ENCODE peak calls at places on chromosomes 3 and 15, in eight cellular contexts. H is OCI-LY7, L is GM12865, O is GM20000, Z is B cell, M is heart left ventricle, R is AG10803, I is mucosa of descending colon. E is an unnamed sample.

GRCh38 chr3:27431116-27431515 is 53.1 kb downstream of the SLC4A7 start:
- DNase-seq in Z (no peak), H (no peak), I (no peak), O (no peak), R (peak), M (no peak), L (no peak), E (peak)

GRCh38 chr15:69795601-69796000 is 302.1 kb downstream of the TLE3 start:
- DNase-seq in M (no peak), H (no peak), O (no peak), R (no peak), L (no peak), I (no peak), Z (no peak), E (no peak)

GRCh38 chr3:9727743-9728142 is 3.8 kb upstream of the BRPF1 start:
- DNase-seq in H (no peak), R (no peak), Z (no peak), L (no peak), I (no peak), O (no peak), M (no peak), E (no peak)

GRCh38 chr3:100966049-100966471 is 27.2 kb downstream of the ABI3BP start:
- DNase-seq in Z (no peak), L (no peak), M (peak), H (no peak), R (peak), I (no peak), O (no peak), E (no peak)

GRCh38 chr3:100097919-100098896 is 16.1 kb downstream of the FILIP1L start:
- DNase-seq in H (no peak), O (no peak), L (no peak), M (peak), R (no peak), I (no peak), Z (no peak), E (no peak)

GRCh38 chr3:168424059-168424765 is 328.5 kb upstream of the GOLIM4 start:
- DNase-seq in R (peak), O (no peak), M (no peak), L (no peak), H (no peak), I (no peak), Z (no peak), E (no peak)

GRCh38 chr15:64767203-64767602 is 8.2 kb downstream of the RBPMS2 start:
- DNase-seq in M (no peak), O (no peak), H (no peak), L (peak), Z (no peak), R (no peak), I (no peak), E (no peak)

GRCh38 chr15:53695365-53695764 is 64.1 kb downstream of the WDR72 start:
- DNase-seq in L (no peak), M (no peak), O (no peak), I (no peak), Z (no peak), R (no peak), H (no peak), E (no peak)

GRCh38 chr3:197333901-197334639 is 35.7 kb upstream of the DLG1 start:
- DNase-seq in R (no peak), L (no peak), O (no peak), H (no peak), M (no peak), Z (no peak), I (no peak), E (no peak)

GRCh38 chr15:82039871-82040270 is 5.9 kb downstream of the MEX3B start:
- DNase-seq in I (no peak), O (no peak), Z (no peak), M (no peak), H (no peak), R (no peak), L (peak), E (no peak)

GRCh38 chr3:172261053-172261452 is 187.2 kb downstream of the GHSR start:
- DNase-seq in L (no peak), Z (no peak), R (peak), O (no peak), M (no peak), H (no peak), I (no peak), E (no peak)

GRCh38 chr3:149542375-149543312 is 68.1 kb downstream of the TM4SF4 start:
- DNase-seq in H (no peak), L (no peak), R (no peak), M (no peak), I (no peak), O (no peak), Z (no peak), E (peak)

GRCh38 chr3:149538371-149538770 is 63.9 kb downstream of the TM4SF4 start:
- DNase-seq in H (no peak), O (no peak), R (no peak), L (no peak), M (no peak), I (no peak), Z (no peak), E (no peak)

GRCh38 chr3:149539491-149539890 is 65.0 kb downstream of the TM4SF4 start:
- DNase-seq in O (no peak), R (no peak), M (no peak), H (no peak), Z (no peak), L (no peak), I (no peak), E (no peak)

GRCh38 chr3:149536429-149536828 is 61.9 kb downstream of the TM4SF4 start:
- DNase-seq in H (no peak), Z (no peak), L (no peak), I (no peak), M (peak), O (no peak), R (peak), E (no peak)

GRCh38 chr3:149541091-149541491 is 66.6 kb downstream of the TM4SF4 start:
- DNase-seq in I (no peak), Z (no peak), L (no peak), O (no peak), R (peak), H (no peak), M (no peak), E (peak)
- TF ChIP-seq CTCF in I (no peak), Z (no peak), L (no peak), O (no peak), R (peak), H (no peak), M (no peak), E (peak)

DNA sequence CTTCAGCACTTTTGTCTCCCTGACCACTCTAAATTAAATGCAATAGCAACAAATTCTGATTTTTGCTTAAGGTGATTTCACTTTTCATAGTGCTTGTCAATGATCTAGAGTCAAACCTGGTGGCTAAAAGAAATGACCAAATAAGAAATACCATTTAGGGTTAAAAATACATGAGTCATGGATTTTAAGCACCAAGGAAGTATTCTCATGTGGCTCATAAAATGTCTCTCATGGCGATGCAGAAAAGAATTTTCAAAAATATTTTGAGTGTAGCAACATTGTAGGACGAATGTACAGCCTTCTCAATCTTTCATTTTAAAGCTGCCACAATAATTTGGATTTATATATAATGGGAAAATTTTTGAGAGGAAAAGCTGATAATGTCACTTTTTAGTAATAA is 193.6 kb downstream of the EPHA3 start:
- DNase-seq in I (no peak), O (no peak), H (no peak), M (no peak), L (no peak), Z (no peak), R (peak), E (no peak)
- TF ChIP-seq CTCF in I (no peak), O (no peak), H (no peak), M (no peak), L (no peak), Z (no peak), R (no peak), E (no peak)

GRCh38 chr3:134376786-134377431 is 2.7 kb upstream of the AMOTL2 start:
- DNase-seq in O (no peak), R (no peak), Z (no peak), I (no peak), L (no peak), H (no peak), M (no peak), E (no peak)

GRCh38 chr3:134380249-134380648 is 6.0 kb upstream of the AMOTL2 start:
- DNase-seq in R (peak), H (peak), M (no peak), L (peak), I (no peak), O (no peak), Z (no peak), E (no peak)

GRCh38 chr3:134378818-134379217 is 4.6 kb upstream of the AMOTL2 start:
- DNase-seq in L (peak), I (no peak), M (no peak), R (no peak), Z (no peak), H (no peak), O (no peak), E (no peak)

GRCh38 chr3:134377896-134378295 is 3.6 kb upstream of the AMOTL2 start:
- DNase-seq in R (no peak), Z (no peak), H (no peak), O (no peak), L (no peak), M (no peak), I (no peak), E (no peak)

DNA sequence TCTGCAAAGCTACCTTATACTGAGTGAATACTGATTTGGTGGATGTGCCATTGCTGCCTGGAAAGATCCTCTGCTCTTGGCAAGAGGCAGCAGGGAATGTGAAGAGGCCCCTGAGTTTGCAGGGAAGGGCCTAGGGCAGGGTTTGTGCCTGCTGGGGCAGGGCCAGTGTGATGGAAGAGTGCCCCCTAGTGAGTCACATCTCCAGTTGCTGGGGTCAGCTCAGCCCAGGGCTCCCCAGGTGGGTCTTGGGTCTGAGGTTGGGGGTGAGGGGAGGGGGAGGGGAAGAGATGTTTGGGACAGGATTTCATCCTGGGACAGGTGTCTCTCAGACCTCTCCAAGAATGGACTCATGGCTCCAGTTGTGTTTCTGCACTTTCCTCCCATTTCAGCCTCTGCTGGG is 4.1 kb upstream of the AMOTL2 start:
- DNase-seq in H (peak), O (peak), R (no peak), M (peak), I (peak), L (peak), Z (no peak), E (no peak)
- TF ChIP-seq CTCF in H (peak), O (no peak), R (peak), M (peak), I (peak), L (peak), Z (no peak), E (peak)

DNA sequence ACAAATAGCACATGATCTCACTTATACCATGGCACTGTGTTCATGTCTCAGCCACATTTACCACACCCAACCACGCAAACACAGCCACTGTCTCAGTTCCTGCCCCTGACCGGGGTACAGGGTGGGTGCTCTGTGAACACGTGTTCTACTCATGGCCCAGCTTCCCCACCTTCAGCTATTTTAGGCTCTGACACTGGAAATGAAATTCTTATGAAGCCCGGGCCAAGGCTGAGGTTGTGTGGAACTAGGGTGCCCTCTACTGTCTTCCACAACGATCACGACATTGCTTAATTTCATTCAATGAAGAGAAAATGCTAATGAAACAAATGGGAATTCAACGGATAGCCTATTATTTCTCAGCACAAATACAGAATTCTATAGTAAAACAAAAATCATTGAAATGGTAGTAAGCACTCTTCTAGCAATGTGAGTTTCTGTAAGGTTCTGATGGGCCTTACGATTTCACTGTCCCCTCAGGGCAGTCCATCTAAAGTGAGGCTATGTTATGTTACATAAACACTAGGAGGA is 2.1 kb upstream of the GABRA5 start:
- DNase-seq in Z (no peak), R (peak), I (no peak), O (no peak), M (no peak), H (peak), L (no peak), E (peak)
- TF ChIP-seq CTCF in Z (no peak), R (peak), I (no peak), O (no peak), M (peak), H (peak), L (no peak), E (peak)

GRCh38 chr15:76668900-76669299 is 236.2 kb downstream of the SCAPER start:
- DNase-seq in M (no peak), H (no peak), L (no peak), O (no peak), I (no peak), Z (no peak), R (no peak), E (no peak)

GRCh38 chr15:76664411-76664810 is 240.7 kb downstream of the SCAPER start:
- DNase-seq in O (no peak), L (no peak), H (no peak), M (no peak), Z (no peak), I (no peak), R (no peak), E (no peak)

GRCh38 chr15:76664895-76665294 is 240.2 kb downstream of the SCAPER start:
- DNase-seq in M (no peak), R (no peak), O (no peak), H (no peak), L (no peak), I (no peak), Z (no peak), E (no peak)

GRCh38 chr15:76667943-76668715 is 237.0 kb downstream of the SCAPER start:
- DNase-seq in I (no peak), Z (no peak), O (no peak), H (no peak), M (no peak), R (no peak), L (peak), E (no peak)

DNA sequence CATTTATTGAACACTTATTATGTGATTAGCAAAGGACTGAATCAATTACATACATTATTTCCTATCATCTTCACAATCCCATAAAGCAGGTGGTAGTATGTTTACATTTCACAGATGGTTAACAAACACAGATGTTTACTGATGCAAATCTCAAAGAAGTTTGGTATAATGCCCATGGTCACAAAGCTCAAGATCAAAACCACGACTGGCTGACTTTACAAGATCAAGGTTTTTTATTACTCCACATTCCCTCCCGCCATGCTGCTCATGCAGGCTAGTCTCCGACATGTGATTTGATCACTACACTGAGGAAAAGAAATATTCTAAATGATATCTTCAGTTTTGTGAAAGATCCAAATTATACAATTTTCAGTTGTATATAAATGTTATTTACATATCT is 235.6 kb downstream of the SCAPER start:
- DNase-seq in H (no peak), I (no peak), L (no peak), R (no peak), O (no peak), M (no peak), Z (no peak), E (no peak)
- TF ChIP-seq CTCF in H (no peak), I (no peak), L (no peak), R (no peak), O (no peak), M (no peak), Z (no peak), E (no peak)

GRCh38 chr3:170490828-170491560 is 72.3 kb downstream of the CLDN11 start:
- DNase-seq in H (no peak), I (no peak), M (no peak), Z (no peak), L (no peak), R (no peak), O (no peak), E (no peak)

GRCh38 chr3:170486398-170486797 is 67.7 kb downstream of the CLDN11 start:
- DNase-seq in I (no peak), Z (no peak), O (no peak), R (no peak), M (no peak), H (no peak), L (no peak), E (no peak)

GRCh38 chr3:170491901-170492300 is 73.2 kb downstream of the CLDN11 start:
- DNase-seq in R (no peak), O (no peak), I (no peak), M (no peak), Z (no peak), L (no peak), H (no peak), E (no peak)

GRCh38 chr3:170487091-170487490 is 68.4 kb downstream of the CLDN11 start:
- DNase-seq in M (no peak), Z (no peak), O (no peak), L (no peak), H (no peak), R (no peak), I (no peak), E (no peak)

GRCh38 chr3:170488802-170489201 is 70.1 kb downstream of the CLDN11 start:
- DNase-seq in H (no peak), O (no peak), M (no peak), Z (no peak), I (no peak), R (peak), L (no peak), E (peak)
- TF ChIP-seq CTCF in H (no peak), O (no peak), M (no peak), Z (no peak), I (no peak), R (peak), L (no peak), E (peak)

DNA sequence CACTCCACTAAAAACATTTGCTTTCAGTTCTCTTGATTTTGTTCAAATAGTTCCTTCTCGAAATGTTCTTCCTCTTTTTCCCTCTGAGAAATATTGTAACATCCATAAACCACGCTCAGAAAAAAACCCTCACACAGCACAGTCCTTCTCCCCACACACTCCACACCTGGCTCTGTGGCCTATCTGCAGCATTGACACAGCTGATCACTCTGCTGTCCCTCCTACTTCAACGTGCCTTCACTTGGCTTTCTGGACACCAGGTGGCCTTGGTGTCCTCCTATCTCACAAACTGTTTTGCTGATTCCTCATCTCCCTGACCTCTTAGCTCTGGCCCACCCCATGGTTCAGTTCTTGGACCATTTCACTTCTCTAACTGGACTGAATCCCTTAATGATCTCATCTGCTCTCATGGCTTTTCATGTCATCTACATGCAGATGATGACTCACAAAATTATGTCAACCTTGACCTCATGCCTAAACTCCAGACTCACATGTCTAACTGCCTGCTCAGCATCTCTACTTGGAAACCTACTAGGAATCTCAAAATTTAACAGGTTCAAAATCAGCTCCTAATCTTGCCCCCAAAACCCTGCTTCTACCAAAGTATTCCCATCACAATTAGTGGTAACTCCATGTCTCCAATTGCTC is 93.3 kb downstream of the TRIM42 start:
- DNase-seq in I (no peak), H (no peak), L (peak), M (no peak), R (no peak), Z (no peak), O (no peak), E (no peak)
- TF ChIP-seq CTCF in I (no peak), H (no peak), L (no peak), M (no peak), R (no peak), Z (no peak), O (no peak), E (no peak)

GRCh38 chr15:42544858-42545629 is 3.5 kb downstream of the LRRC57 start:
- DNase-seq in M (no peak), R (no peak), L (no peak), O (no peak), I (no peak), H (no peak), Z (no peak), E (no peak)

GRCh38 chr15:42547926-42548257 is 701 bp downstream of the LRRC57 start:
- DNase-seq in M (no peak), I (no peak), L (no peak), H (peak), Z (no peak), O (no peak), R (peak), E (peak)

GRCh38 chr15:42549782-42550392 is 1.2 kb downstream of the HAUS2 start:
- DNase-seq in R (no peak), L (no peak), H (peak), M (no peak), I (no peak), O (no peak), Z (no peak), E (no peak)

GRCh38 chr15:42549052-42549491 is 434 bp downstream of the HAUS2 start:
- DNase-seq in L (peak), Z (no peak), O (peak), M (no peak), H (peak), I (no peak), R (peak), E (peak)

GRCh38 chr15:42548258-42549051 is at the start of the genes HAUS2 and LRRC57:
- DNase-seq in L (peak), M (peak), Z (peak), O (peak), R (peak), H (peak), I (peak), E (peak)
- TF ChIP-seq CTCF in L (no peak), M (no peak), Z (no peak), O (no peak), R (no peak), H (no peak), I (no peak), E (no peak)

GRCh38 chr3:12964713-12965612 is 108.3 kb downstream of the IQSEC1 start:
- DNase-seq in I (no peak), H (no peak), M (no peak), Z (no peak), L (no peak), O (no peak), R (no peak), E (no peak)
- TF ChIP-seq CTCF in I (no peak), H (no peak), M (no peak), Z (no peak), L (no peak), O (no peak), R (no peak), E (no peak)

E was measured in HFFc6.